ENCODE peak calls at places on chromosomes 4 and X, in nine cellular contexts. D is fibroblast of pulmonary artery, E is Daoy, S is progenitor cell of endocrine pancreas, L is cardiac muscle cell, X is right lobe of liver, Z is DMS153, J is AG10803, M is transverse colon. C is an unnamed sample.

GRCh38 chrX:115560211-115560977 is 580 bp upstream of the PLS3 start:
- DNase-seq in D (peak), E (peak), S (no peak), L (peak), X (no peak), Z (no peak), J (no peak), M (no peak), C (no peak)

GRCh38 chr4:81891005-81891795 is 419.5 kb upstream of the RASGEF1B start:
- DNase-seq in D (no peak), E (no peak), S (no peak), L (no peak), X (no peak), Z (no peak), J (no peak), M (no peak), C (no peak)

GRCh38 chr4:107036602-107037151 is 564 bp upstream of the DKK2 start:
- DNase-seq in D (no peak), E (no peak), S (no peak), L (no peak), X (no peak), Z (no peak), J (no peak), M (no peak), C (no peak)

GRCh38 chr4:187770345-187770744 is 225.2 kb upstream of the ZFP42 start:
- DNase-seq in D (no peak), E (peak), S (no peak), L (no peak), X (no peak), Z (no peak), J (no peak), M (no peak), C (no peak)

GRCh38 chrX:103215768-103216085 is 819 bp downstream of the BEX4 start:
- DNase-seq in D (no peak), E (no peak), S (no peak), L (peak), X (no peak), Z (no peak), J (no peak), M (no peak), C (no peak)

GRCh38 chr4:184648220-184649025 is 824 bp downstream of the CASP3 start:
- DNase-seq in D (peak), E (peak), S (peak), L (peak), X (peak), Z (no peak), J (peak), M (peak), C (peak)

GRCh38 chr4:82989567-82990429 is 20.8 kb downstream of the LIN54 start:
- DNase-seq in D (no peak), E (no peak), S (no peak), L (peak), X (no peak), Z (no peak), J (peak), M (no peak), C (no peak)

GRCh38 chrX:129653985-129654651 is 638 bp downstream of the APLN start:
- DNase-seq in D (no peak), E (no peak), S (no peak), L (no peak), X (peak), Z (peak), J (no peak), M (no peak), C (no peak)

GRCh38 chr4:154807042-154807630 is 26.1 kb downstream of the RBM46 start:
- DNase-seq in D (peak), E (no peak), S (no peak), L (peak), X (no peak), Z (no peak), J (peak), M (no peak), C (no peak)

GRCh38 chr4:188682321-188682720 is 543.1 kb downstream of the TRIML1 start:
- DNase-seq in D (no peak), E (no peak), S (no peak), L (no peak), X (no peak), Z (no peak), J (no peak), M (no peak), C (no peak)

GRCh38 chr4:78057600-78058560 is 757 bp downstream of the FRAS1 start:
- DNase-seq in D (peak), E (peak), S (peak), L (peak), X (peak), Z (no peak), J (peak), M (peak), C (peak)

GRCh38 chr4:98199247-98199646 is 56.0 kb upstream of the STPG2 start:
- DNase-seq in D (no peak), E (peak), S (no peak), L (no peak), X (no peak), Z (no peak), J (peak), M (no peak), C (no peak)

GRCh38 chr4:77819836-77820679 is 890 bp upstream of the CNOT6L start:
- DNase-seq in D (peak), E (peak), S (peak), L (peak), X (peak), Z (peak), J (peak), M (peak), C (peak)

GRCh38 chr4:83112678-83113428 is 1.7 kb downstream of the PLAC8 start:
- DNase-seq in D (no peak), E (no peak), S (no peak), L (no peak), X (no peak), Z (peak), J (peak), M (peak), C (no peak)

GRCh38 chrX:9337056-9337455 is 127.8 kb upstream of the TBL1X start:
- DNase-seq in D (peak), E (no peak), S (no peak), L (peak), X (no peak), Z (no peak), J (peak), M (no peak), C (no peak)

GRCh38 chrX:5306654-5307121 is 922.0 kb downstream of the NLGN4X start:
- DNase-seq in D (no peak), E (no peak), S (no peak), L (no peak), X (no peak), Z (no peak), J (no peak), M (no peak), C (no peak)

GRCh38 chr4:43843501-43843900 is 605.1 kb downstream of the KCTD8 start:
- DNase-seq in D (peak), E (no peak), S (no peak), L (no peak), X (no peak), Z (no peak), J (no peak), M (no peak), C (no peak)

GRCh38 chr4:2337131-2337723 is 75.3 kb upstream of the MXD4 start:
- DNase-seq in D (no peak), E (no peak), S (no peak), L (no peak), X (no peak), Z (no peak), J (no peak), M (no peak), C (no peak)

GRCh38 chrX:34848281-34848680 is 94.3 kb upstream of the FAM47B start:
- DNase-seq in D (peak), E (no peak), S (no peak), L (peak), X (no peak), Z (no peak), J (peak), M (no peak), C (no peak)

GRCh38 chrX:115337735-115338134 is 48.2 kb downstream of the LUZP4 start:
- DNase-seq in D (peak), E (no peak), S (no peak), L (peak), X (no peak), Z (no peak), J (peak), M (no peak), C (no peak)

GRCh38 chrX:139126493-139126892 is 404.0 kb upstream of the F9 start:
- DNase-seq in D (no peak), E (peak), S (peak), L (no peak), X (peak), Z (peak), J (no peak), M (peak), C (peak)

GRCh38 chr4:148998719-148999118 is 556.5 kb upstream of the NR3C2 start:
- DNase-seq in D (peak), E (no peak), S (no peak), L (peak), X (no peak), Z (no peak), J (peak), M (no peak), C (no peak)

GRCh38 chr4:55574252-55574651 is 17.8 kb downstream of the PDCL2 start:
- DNase-seq in D (no peak), E (peak), S (no peak), L (no peak), X (no peak), Z (no peak), J (no peak), M (no peak), C (no peak)

GRCh38 chr4:64156253-64156652 is 253.0 kb downstream of the TECRL start:
- DNase-seq in D (no peak), E (no peak), S (no peak), L (no peak), X (no peak), Z (no peak), J (no peak), M (no peak), C (no peak)

GRCh38 chr4:186166852-186167512 is 24.4 kb upstream of the CYP4V2 start:
- DNase-seq in D (no peak), E (no peak), S (no peak), L (no peak), X (no peak), Z (no peak), J (no peak), M (no peak), C (no peak)

GRCh38 chrX:140762061-140762460 is 52.5 kb downstream of the LINC00632 start:
- DNase-seq in D (peak), E (peak), S (peak), L (peak), X (peak), Z (no peak), J (peak), M (peak), C (peak)

GRCh38 chr4:38740303-38740702 is 42.5 kb downstream of the TLR10 start:
- DNase-seq in D (no peak), E (no peak), S (no peak), L (no peak), X (no peak), Z (no peak), J (no peak), M (no peak), C (no peak)

GRCh38 chrX:119757979-119758681 is at the start of gene SOWAHD:
- DNase-seq in D (peak), E (peak), S (peak), L (no peak), X (peak), Z (no peak), J (no peak), M (peak), C (peak)

GRCh38 chr4:145179201-145179860 is 1.1 kb downstream of the OTUD4 start:
- DNase-seq in D (peak), E (peak), S (peak), L (peak), X (peak), Z (no peak), J (peak), M (peak), C (peak)

GRCh38 chrX:47184486-47184885 is 9.1 kb upstream of the UBA1 start:
- DNase-seq in D (no peak), E (no peak), S (no peak), L (no peak), X (no peak), Z (no peak), J (no peak), M (no peak), C (no peak)

GRCh38 chrX:110219920-110220319 is 98.0 kb downstream of the AMMECR1 start:
- DNase-seq in D (peak), E (peak), S (no peak), L (peak), X (no peak), Z (no peak), J (peak), M (no peak), C (no peak)

GRCh38 chrX:147958316-147958715 is 22.8 kb upstream of the FMR1NB start:
- DNase-seq in D (peak), E (peak), S (no peak), L (no peak), X (no peak), Z (no peak), J (peak), M (no peak), C (no peak)

GRCh38 chrX:39946822-39947221 is 150.9 kb downstream of the BCOR start:
- DNase-seq in D (peak), E (peak), S (no peak), L (peak), X (no peak), Z (no peak), J (peak), M (no peak), C (no peak)

GRCh38 chr4:73481356-73481755 is at the start of gene AFM:
- DNase-seq in D (no peak), E (no peak), S (no peak), L (no peak), X (no peak), Z (no peak), J (no peak), M (no peak), C (no peak)

GRCh38 chr4:105147226-105148151 is 813 bp downstream of the TET2 start:
- DNase-seq in D (peak), E (peak), S (no peak), L (peak), X (no peak), Z (no peak), J (peak), M (peak), C (no peak)

GRCh38 chr4:185708348-185708747 is 103.6 kb downstream of the SORBS2 start:
- DNase-seq in D (peak), E (no peak), S (no peak), L (peak), X (no peak), Z (no peak), J (peak), M (no peak), C (no peak)

GRCh38 chrX:71184803-71185495 is 38.1 kb upstream of the GJB1 start:
- DNase-seq in D (no peak), E (no peak), S (no peak), L (no peak), X (peak), Z (peak), J (no peak), M (no peak), C (no peak)

GRCh38 chr4:6917445-6918241 is 8.0 kb downstream of the TBC1D14 start:
- DNase-seq in D (peak), E (peak), S (no peak), L (peak), X (peak), Z (peak), J (no peak), M (peak), C (peak)